ENCODE peak calls at places on chromosomes 7 and 10, in five cellular contexts. One of them, this sample, is unnamed.

GRCh38 chr10:62545667-62546066 is 171.5 kb downstream of the ZNF365 start:
- DNase-seq in fibroblast of lung: peak
- DNase-seq in lower leg skin: no peak
- DNase-seq in neural progenitor cell: no peak
- DNase-seq in RWPE2: no peak
- DNase-seq in this sample: peak

GRCh38 chr10:121138112-121138860 is 287.1 kb downstream of the WDR11 start:
- DNase-seq in fibroblast of lung: no peak
- DNase-seq in lower leg skin: no peak
- DNase-seq in neural progenitor cell: peak
- DNase-seq in RWPE2: no peak
- DNase-seq in this sample: no peak

GRCh38 chr10:132392184-132392800 is 4.7 kb upstream of the PWWP2B start:
- DNase-seq in fibroblast of lung: no peak
- DNase-seq in lower leg skin: no peak
- DNase-seq in neural progenitor cell: no peak
- DNase-seq in RWPE2: peak
- DNase-seq in this sample: no peak

GRCh38 chr10:35890061-35890969 is 248.2 kb upstream of the FZD8 start:
- DNase-seq in fibroblast of lung: peak
- DNase-seq in lower leg skin: no peak
- DNase-seq in neural progenitor cell: no peak
- DNase-seq in RWPE2: no peak
- DNase-seq in this sample: no peak

GRCh38 chr7:2004841-2005351 is 227.8 kb downstream of the MAD1L1 start:
- DNase-seq in fibroblast of lung: no peak
- DNase-seq in lower leg skin: peak
- DNase-seq in neural progenitor cell: no peak
- DNase-seq in RWPE2: peak
- DNase-seq in this sample: no peak

GRCh38 chr10:70132098-70133029 is at the start of gene AIFM2:
- DNase-seq in fibroblast of lung: peak
- DNase-seq in lower leg skin: peak
- DNase-seq in neural progenitor cell: peak
- DNase-seq in RWPE2: peak
- DNase-seq in this sample: peak

GRCh38 chr10:74896788-74897527 is 70.6 kb downstream of the KAT6B start:
- DNase-seq in fibroblast of lung: no peak
- DNase-seq in lower leg skin: no peak
- DNase-seq in neural progenitor cell: no peak
- DNase-seq in RWPE2: no peak
- DNase-seq in this sample: no peak

GRCh38 chr10:73586583-73586984 is 4.6 kb downstream of the USP54 start:
- DNase-seq in fibroblast of lung: peak
- DNase-seq in lower leg skin: no peak
- DNase-seq in neural progenitor cell: no peak
- DNase-seq in RWPE2: no peak
- DNase-seq in this sample: peak

GRCh38 chr7:94823952-94824351 is 83.4 kb upstream of the PPP1R9A start:
- DNase-seq in fibroblast of lung: peak
- DNase-seq in lower leg skin: no peak
- DNase-seq in neural progenitor cell: no peak
- DNase-seq in RWPE2: no peak
- DNase-seq in this sample: peak

GRCh38 chr7:31646969-31647368 is 40.0 kb upstream of the PPP1R17 start:
- DNase-seq in fibroblast of lung: no peak
- DNase-seq in lower leg skin: no peak
- DNase-seq in neural progenitor cell: no peak
- DNase-seq in RWPE2: no peak
- DNase-seq in this sample: no peak

GRCh38 chr7:75772081-75773077 is at the start of gene CCL26:
- DNase-seq in fibroblast of lung: peak
- DNase-seq in lower leg skin: no peak
- DNase-seq in neural progenitor cell: no peak
- DNase-seq in RWPE2: peak
- DNase-seq in this sample: peak

GRCh38 chr10:100739516-100740368 is 5.6 kb upstream of the PAX2 start:
- DNase-seq in fibroblast of lung: no peak
- DNase-seq in lower leg skin: no peak
- DNase-seq in neural progenitor cell: peak
- DNase-seq in RWPE2: no peak
- DNase-seq in this sample: no peak

GRCh38 chr10:128400564-128400963 is 274.3 kb upstream of the MKI67 start:
- DNase-seq in fibroblast of lung: no peak
- DNase-seq in lower leg skin: no peak
- DNase-seq in neural progenitor cell: no peak
- DNase-seq in RWPE2: no peak
- DNase-seq in this sample: no peak

GRCh38 chr10:31928531-31929259 is at the start of gene ARHGAP12:
- DNase-seq in fibroblast of lung: peak
- DNase-seq in lower leg skin: peak
- DNase-seq in neural progenitor cell: peak
- DNase-seq in RWPE2: peak
- DNase-seq in this sample: peak

GRCh38 chr7:45977256-45977655 is 56.2 kb upstream of the IGFBP3 start:
- DNase-seq in fibroblast of lung: no peak
- DNase-seq in lower leg skin: no peak
- DNase-seq in neural progenitor cell: no peak
- DNase-seq in RWPE2: no peak
- DNase-seq in this sample: no peak

GRCh38 chr7:74475987-74476350 is 22.3 kb downstream of the GTF2IRD1 start:
- DNase-seq in fibroblast of lung: no peak
- DNase-seq in lower leg skin: no peak
- DNase-seq in neural progenitor cell: no peak
- DNase-seq in RWPE2: no peak
- DNase-seq in this sample: no peak

GRCh38 chr7:99490878-99491277 is 9.2 kb downstream of the ZNF394 start:
- DNase-seq in fibroblast of lung: no peak
- DNase-seq in lower leg skin: no peak
- DNase-seq in neural progenitor cell: no peak
- DNase-seq in RWPE2: no peak
- DNase-seq in this sample: no peak

GRCh38 chr7:38452615-38453014 is 178.6 kb downstream of the AMPH start:
- DNase-seq in fibroblast of lung: peak
- DNase-seq in lower leg skin: no peak
- DNase-seq in neural progenitor cell: no peak
- DNase-seq in RWPE2: no peak
- DNase-seq in this sample: peak

GRCh38 chr7:50664461-50664922 is 99.3 kb upstream of the DDC start:
- DNase-seq in fibroblast of lung: peak
- DNase-seq in lower leg skin: no peak
- DNase-seq in neural progenitor cell: no peak
- DNase-seq in RWPE2: no peak
- DNase-seq in this sample: peak
- H3K4me3 ChIP-seq in fibroblast of lung: no peak
- H3K4me3 ChIP-seq in lower leg skin: no peak
- H3K4me3 ChIP-seq in neural progenitor cell: no peak
- H3K4me3 ChIP-seq in RWPE2: no peak
- H3K4me3 ChIP-seq in this sample: no peak

GRCh38 chr7:128207609-128208008 is 33.5 kb upstream of the LEP start:
- DNase-seq in fibroblast of lung: no peak
- DNase-seq in lower leg skin: peak
- DNase-seq in neural progenitor cell: no peak
- DNase-seq in RWPE2: no peak
- DNase-seq in this sample: no peak

GRCh38 chr7:128211626-128212025 is 29.5 kb upstream of the LEP start:
- DNase-seq in fibroblast of lung: no peak
- DNase-seq in lower leg skin: no peak
- DNase-seq in neural progenitor cell: peak
- DNase-seq in RWPE2: no peak
- DNase-seq in this sample: no peak

GRCh38 chr7:128210590-128211570 is 30.2 kb upstream of the LEP start:
- DNase-seq in fibroblast of lung: no peak
- DNase-seq in lower leg skin: peak
- DNase-seq in neural progenitor cell: no peak
- DNase-seq in RWPE2: no peak
- DNase-seq in this sample: no peak

GRCh38 chr7:128210036-128210347 is 31.1 kb upstream of the LEP start:
- DNase-seq in fibroblast of lung: no peak
- DNase-seq in lower leg skin: no peak
- DNase-seq in neural progenitor cell: no peak
- DNase-seq in RWPE2: no peak
- DNase-seq in this sample: no peak

GRCh38 chr7:128209229-128210035 is 31.6 kb upstream of the LEP start:
- DNase-seq in fibroblast of lung: peak
- DNase-seq in lower leg skin: peak
- DNase-seq in neural progenitor cell: peak
- DNase-seq in RWPE2: no peak
- DNase-seq in this sample: peak
- TF ChIP-seq CTCF in fibroblast of lung: peak
- TF ChIP-seq CTCF in lower leg skin: peak
- TF ChIP-seq CTCF in neural progenitor cell: peak
- TF ChIP-seq CTCF in RWPE2: peak
- TF ChIP-seq CTCF in this sample: peak

DNA sequence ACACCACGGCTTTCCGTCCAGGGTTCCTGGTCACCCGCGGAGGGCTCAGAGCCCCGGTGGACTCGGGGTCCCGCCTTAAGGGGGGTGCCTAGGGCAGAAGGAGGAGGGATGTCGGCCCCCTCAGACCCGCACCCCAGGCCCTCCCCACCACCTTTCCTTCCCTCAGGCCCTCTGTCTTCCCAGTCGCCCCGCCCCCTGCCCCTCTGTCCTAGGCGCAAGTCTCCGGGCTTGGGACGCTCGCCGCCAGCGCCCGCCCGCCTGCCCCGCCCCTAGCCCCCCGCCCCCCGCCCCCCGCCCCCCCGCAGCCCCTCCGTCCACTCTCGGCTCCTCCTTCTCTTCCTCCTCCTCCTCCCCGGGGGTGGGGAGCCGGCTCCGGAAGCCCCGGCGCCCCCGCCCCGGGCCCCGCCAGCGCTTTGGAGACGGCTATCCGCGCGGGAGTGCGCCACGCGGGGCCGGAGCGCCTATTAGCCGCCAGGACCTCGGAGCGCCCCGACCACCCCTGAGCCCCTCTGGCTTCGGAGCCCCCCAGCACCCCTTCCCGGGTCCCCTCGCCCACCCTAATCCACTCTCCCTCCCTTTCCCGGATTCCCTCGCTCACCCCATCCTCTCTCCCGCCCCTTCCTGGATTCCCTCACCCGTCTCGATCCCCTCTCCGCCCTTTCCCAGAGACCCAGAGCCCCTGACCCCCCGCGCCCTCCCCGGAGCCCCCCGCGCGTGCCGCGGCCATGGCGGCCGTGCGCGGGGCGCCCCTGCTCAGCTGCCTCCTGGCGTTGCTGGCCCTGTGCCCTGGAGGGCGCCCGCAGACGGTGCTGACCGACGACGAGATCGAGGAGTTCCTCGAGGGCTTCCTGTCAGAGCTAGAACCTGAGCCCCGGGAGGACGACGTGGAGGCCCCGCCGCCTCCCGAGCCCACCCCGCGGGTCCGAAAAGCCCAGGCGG is at the start of gene AEBP1:
- DNase-seq in fibroblast of lung: no peak
- DNase-seq in lower leg skin: peak
- DNase-seq in neural progenitor cell: peak
- DNase-seq in RWPE2: no peak
- DNase-seq in this sample: no peak
- H3K4me3 ChIP-seq in fibroblast of lung: peak
- H3K4me3 ChIP-seq in lower leg skin: peak
- H3K4me3 ChIP-seq in neural progenitor cell: peak
- H3K4me3 ChIP-seq in RWPE2: no peak
- H3K4me3 ChIP-seq in this sample: peak

DNA sequence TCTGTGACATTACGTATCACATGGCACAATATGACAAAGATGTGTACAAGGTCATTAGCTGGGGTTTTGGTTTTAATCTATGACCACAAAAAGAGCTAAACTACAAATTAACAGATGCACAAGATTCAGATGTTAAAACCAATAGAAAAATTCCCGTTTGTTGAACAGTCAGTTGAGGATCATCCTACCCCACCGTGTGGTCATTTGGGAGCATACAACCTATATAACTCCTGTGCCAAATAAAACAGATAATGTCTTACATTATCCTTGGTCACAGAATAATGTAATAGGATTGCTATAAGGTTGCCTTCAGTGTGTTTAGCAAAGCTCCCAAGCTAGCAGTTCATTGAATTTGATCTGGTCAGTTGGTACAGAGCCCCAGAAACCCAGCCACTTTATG is 28.2 kb downstream of the ASNS start:
- DNase-seq in fibroblast of lung: no peak
- DNase-seq in lower leg skin: no peak
- DNase-seq in neural progenitor cell: no peak
- DNase-seq in RWPE2: no peak
- DNase-seq in this sample: peak
- TF ChIP-seq CTCF in fibroblast of lung: no peak
- TF ChIP-seq CTCF in lower leg skin: no peak
- TF ChIP-seq CTCF in neural progenitor cell: peak
- TF ChIP-seq CTCF in RWPE2: peak
- TF ChIP-seq CTCF in this sample: peak